ENCODE peak calls at places on chromosomes 1 and 21, in five cellular contexts. One of them, this sample, is unnamed.

GRCh38 chr1:5770981-5771765 is 221.1 kb downstream of the NPHP4 start:
- DNase-seq in stomach: no peak
- DNase-seq in endodermal cell: peak; percentile 86
- DNase-seq in CD8-positive, alpha-beta memory T cell: no peak
- DNase-seq in SJSA1: no peak
- DNase-seq in this sample: no peak

GRCh38 chr1:24155011-24155782 is 12.3 kb upstream of the IL22RA1 start:
- DNase-seq in stomach: peak; percentile 55
- DNase-seq in endodermal cell: peak; percentile 85
- DNase-seq in CD8-positive, alpha-beta memory T cell: no peak
- DNase-seq in SJSA1: no peak
- DNase-seq in this sample: no peak

GRCh38 chr1:234986750-234987414 is 141.8 kb downstream of the TOMM20 start:
- DNase-seq in stomach: no peak
- DNase-seq in endodermal cell: peak; percentile 73
- DNase-seq in CD8-positive, alpha-beta memory T cell: no peak
- DNase-seq in SJSA1: no peak
- DNase-seq in this sample: no peak

GRCh38 chr1:156601892-156602291 is 613 bp upstream of the GPATCH4 start:
- DNase-seq in stomach: no peak
- DNase-seq in endodermal cell: no peak
- DNase-seq in CD8-positive, alpha-beta memory T cell: no peak
- DNase-seq in SJSA1: no peak
- DNase-seq in this sample: no peak

GRCh38 chr1:188826800-188827199 is 1650.9 kb downstream of the BRINP3 start:
- DNase-seq in stomach: no peak
- DNase-seq in endodermal cell: no peak
- DNase-seq in CD8-positive, alpha-beta memory T cell: no peak
- DNase-seq in SJSA1: no peak
- DNase-seq in this sample: no peak

GRCh38 chr1:166730299-166730888 is 108.9 kb upstream of the POGK start:
- DNase-seq in stomach: no peak
- DNase-seq in endodermal cell: peak; percentile 64
- DNase-seq in CD8-positive, alpha-beta memory T cell: no peak
- DNase-seq in SJSA1: no peak
- DNase-seq in this sample: no peak

GRCh38 chr21:41877901-41878830 is 978 bp downstream of the PRDM15 start:
- DNase-seq in stomach: peak; percentile 54
- DNase-seq in endodermal cell: peak; percentile 73
- DNase-seq in CD8-positive, alpha-beta memory T cell: no peak
- DNase-seq in SJSA1: no peak
- DNase-seq in this sample: peak; percentile 16

GRCh38 chr1:153539395-153540093 is 1.2 kb downstream of the S100A5 start:
- DNase-seq in stomach: no peak
- DNase-seq in endodermal cell: no peak
- DNase-seq in CD8-positive, alpha-beta memory T cell: no peak
- DNase-seq in SJSA1: no peak
- DNase-seq in this sample: no peak

GRCh38 chr1:244231572-244232315 is 180.7 kb downstream of the ZBTB18 start:
- DNase-seq in stomach: peak; percentile 46
- DNase-seq in endodermal cell: peak; percentile 50
- DNase-seq in CD8-positive, alpha-beta memory T cell: no peak
- DNase-seq in SJSA1: no peak
- DNase-seq in this sample: no peak

GRCh38 chr1:247494746-247495145 is 36.8 kb upstream of the OR2B11 start:
- DNase-seq in stomach: no peak
- DNase-seq in endodermal cell: no peak
- DNase-seq in CD8-positive, alpha-beta memory T cell: no peak
- DNase-seq in SJSA1: no peak
- DNase-seq in this sample: no peak

GRCh38 chr1:78547081-78547480 is 56.3 kb downstream of the PTGFR start:
- DNase-seq in stomach: no peak
- DNase-seq in endodermal cell: no peak
- DNase-seq in CD8-positive, alpha-beta memory T cell: no peak
- DNase-seq in SJSA1: no peak
- DNase-seq in this sample: no peak

GRCh38 chr1:210535796-210536195 is 207.1 kb downstream of the HHAT start:
- DNase-seq in stomach: no peak
- DNase-seq in endodermal cell: no peak
- DNase-seq in CD8-positive, alpha-beta memory T cell: no peak
- DNase-seq in SJSA1: no peak
- DNase-seq in this sample: no peak

GRCh38 chr1:152502496-152503180 is 8.0 kb upstream of the LCE5A start:
- DNase-seq in stomach: no peak
- DNase-seq in endodermal cell: no peak
- DNase-seq in CD8-positive, alpha-beta memory T cell: no peak
- DNase-seq in SJSA1: no peak
- DNase-seq in this sample: no peak

GRCh38 chr21:43866659-43867331 is 1.8 kb downstream of the AGPAT3 start:
- DNase-seq in stomach: peak; percentile 78
- DNase-seq in endodermal cell: no peak
- DNase-seq in CD8-positive, alpha-beta memory T cell: peak; percentile 55
- DNase-seq in SJSA1: no peak
- DNase-seq in this sample: no peak

GRCh38 chr1:206581571-206581981 is 30.7 kb downstream of the EIF2D start:
- DNase-seq in stomach: no peak
- DNase-seq in endodermal cell: no peak
- DNase-seq in CD8-positive, alpha-beta memory T cell: peak; percentile 76
- DNase-seq in SJSA1: no peak
- DNase-seq in this sample: no peak

GRCh38 chr21:32921632-32922230 is 104.0 kb upstream of the OLIG2 start:
- DNase-seq in stomach: peak; percentile 37
- DNase-seq in endodermal cell: peak; percentile 86
- DNase-seq in CD8-positive, alpha-beta memory T cell: peak; percentile 30
- DNase-seq in SJSA1: no peak
- DNase-seq in this sample: peak; percentile 14

GRCh38 chr1:219088778-219089557 is 84.7 kb upstream of the LYPLAL1 start:
- DNase-seq in stomach: peak; percentile 33
- DNase-seq in endodermal cell: no peak
- DNase-seq in CD8-positive, alpha-beta memory T cell: no peak
- DNase-seq in SJSA1: no peak
- DNase-seq in this sample: no peak

GRCh38 chr1:16158025-16158424 is 2.2 kb upstream of the EPHA2 start:
- DNase-seq in stomach: no peak
- DNase-seq in endodermal cell: no peak
- DNase-seq in CD8-positive, alpha-beta memory T cell: no peak
- DNase-seq in SJSA1: no peak
- DNase-seq in this sample: no peak

GRCh38 chr1:226429051-226429461 is 21.2 kb upstream of the PARP1 start:
- DNase-seq in stomach: no peak
- DNase-seq in endodermal cell: peak; percentile 66
- DNase-seq in CD8-positive, alpha-beta memory T cell: no peak
- DNase-seq in SJSA1: no peak
- DNase-seq in this sample: no peak

GRCh38 chr1:63643517-63643916 is 50.3 kb downstream of the PGM1 start:
- DNase-seq in stomach: no peak
- DNase-seq in endodermal cell: no peak
- DNase-seq in CD8-positive, alpha-beta memory T cell: no peak
- DNase-seq in SJSA1: no peak
- DNase-seq in this sample: no peak

GRCh38 chr1:193558491-193559028 is 372.1 kb upstream of the B3GALT2 start:
- DNase-seq in stomach: no peak
- DNase-seq in endodermal cell: no peak
- DNase-seq in CD8-positive, alpha-beta memory T cell: no peak
- DNase-seq in SJSA1: no peak
- DNase-seq in this sample: no peak

GRCh38 chr1:232123775-232124659 is 497.4 kb downstream of the DISC1 start:
- DNase-seq in stomach: no peak
- DNase-seq in endodermal cell: peak; percentile 66
- DNase-seq in CD8-positive, alpha-beta memory T cell: no peak
- DNase-seq in SJSA1: no peak
- DNase-seq in this sample: no peak

GRCh38 chr1:89068291-89068690 is 3.3 kb upstream of the GBP1 start:
- DNase-seq in stomach: no peak
- DNase-seq in endodermal cell: no peak
- DNase-seq in CD8-positive, alpha-beta memory T cell: no peak
- DNase-seq in SJSA1: no peak
- DNase-seq in this sample: no peak

GRCh38 chr1:14300991-14301703 is 297.3 kb upstream of the KAZN start:
- DNase-seq in stomach: peak; percentile 26
- DNase-seq in endodermal cell: no peak
- DNase-seq in CD8-positive, alpha-beta memory T cell: no peak
- DNase-seq in SJSA1: no peak
- DNase-seq in this sample: no peak

GRCh38 chr1:220267630-220268029 is 4.6 kb downstream of the RAB3GAP2 start:
- DNase-seq in stomach: no peak
- DNase-seq in endodermal cell: no peak
- DNase-seq in CD8-positive, alpha-beta memory T cell: no peak
- DNase-seq in SJSA1: no peak
- DNase-seq in this sample: no peak

GRCh38 chr1:240189386-240189989 is 97.8 kb downstream of the FMN2 start:
- DNase-seq in stomach: no peak
- DNase-seq in endodermal cell: peak; percentile 77
- DNase-seq in CD8-positive, alpha-beta memory T cell: no peak
- DNase-seq in SJSA1: no peak
- DNase-seq in this sample: no peak

GRCh38 chr1:177210071-177210470 is 39.3 kb downstream of the BRINP2 start:
- DNase-seq in stomach: no peak
- DNase-seq in endodermal cell: no peak
- DNase-seq in CD8-positive, alpha-beta memory T cell: no peak
- DNase-seq in SJSA1: no peak
- DNase-seq in this sample: no peak

GRCh38 chr1:155389831-155390230 is 69.1 kb downstream of the RUSC1 start:
- DNase-seq in stomach: no peak
- DNase-seq in endodermal cell: no peak
- DNase-seq in CD8-positive, alpha-beta memory T cell: no peak
- DNase-seq in SJSA1: no peak
- DNase-seq in this sample: no peak

GRCh38 chr1:83819436-83819835 is 179.5 kb downstream of the TTLL7 start:
- DNase-seq in stomach: no peak
- DNase-seq in endodermal cell: no peak
- DNase-seq in CD8-positive, alpha-beta memory T cell: no peak
- DNase-seq in SJSA1: no peak
- DNase-seq in this sample: no peak

GRCh38 chr1:238177351-238177750 is 286.6 kb upstream of the ZP4 start:
- DNase-seq in stomach: no peak
- DNase-seq in endodermal cell: no peak
- DNase-seq in CD8-positive, alpha-beta memory T cell: no peak
- DNase-seq in SJSA1: no peak
- DNase-seq in this sample: no peak
- H3K9me3 ChIP-seq in stomach: no peaks in the 10 kb centered on the region
- H3K9me3 ChIP-seq in endodermal cell: no peaks in the 10 kb centered on the region
- H3K9me3 ChIP-seq in CD8-positive, alpha-beta memory T cell: no peaks in the 10 kb centered on the region
- H3K9me3 ChIP-seq in SJSA1: peaks cover 10% of the 10 kb centered on the region
- H3K9me3 ChIP-seq in this sample: no peaks in the 10 kb centered on the region

GRCh38 chr1:46801323-46802055 is 2.6 kb downstream of the CYP4B1 start:
- DNase-seq in stomach: no peak
- DNase-seq in endodermal cell: no peak
- DNase-seq in CD8-positive, alpha-beta memory T cell: no peak
- DNase-seq in SJSA1: no peak
- DNase-seq in this sample: no peak

GRCh38 chr1:46802081-46802480 is 3.2 kb downstream of the CYP4B1 start:
- DNase-seq in stomach: no peak
- DNase-seq in endodermal cell: no peak
- DNase-seq in CD8-positive, alpha-beta memory T cell: no peak
- DNase-seq in SJSA1: no peak
- DNase-seq in this sample: no peak

GRCh38 chr1:46802901-46803574 is 4.2 kb downstream of the CYP4B1 start:
- DNase-seq in stomach: no peak
- DNase-seq in endodermal cell: no peak
- DNase-seq in CD8-positive, alpha-beta memory T cell: no peak
- DNase-seq in SJSA1: no peak
- DNase-seq in this sample: no peak

GRCh38 chr1:46798820-46799219 is at the start of gene CYP4B1:
- DNase-seq in stomach: peak; percentile 78
- DNase-seq in endodermal cell: no peak
- DNase-seq in CD8-positive, alpha-beta memory T cell: no peak
- DNase-seq in SJSA1: no peak
- DNase-seq in this sample: no peak

DNA sequence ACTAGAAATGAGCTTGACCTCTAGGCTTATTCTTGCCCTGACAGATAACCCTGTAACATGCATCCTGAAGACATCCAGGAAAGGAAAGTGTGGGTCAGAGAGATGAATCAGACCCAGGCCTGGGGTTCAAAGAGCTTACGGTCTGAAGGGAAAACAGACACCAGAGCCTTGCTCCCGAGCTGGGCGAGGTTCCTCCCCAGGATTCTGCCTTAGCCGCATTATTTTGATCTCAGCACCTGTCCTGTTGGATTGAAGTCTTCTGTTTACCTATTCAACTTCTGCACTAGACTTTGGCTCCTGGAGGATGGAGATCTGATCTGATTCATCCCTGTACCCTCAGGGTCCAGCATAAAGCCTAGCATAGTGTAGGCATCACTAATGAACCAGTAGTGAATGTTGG is 1.9 kb downstream of the CYP4B1 start:
- DNase-seq in stomach: no peak
- DNase-seq in endodermal cell: no peak
- DNase-seq in CD8-positive, alpha-beta memory T cell: no peak
- DNase-seq in SJSA1: no peak
- DNase-seq in this sample: no peak
- H3K27ac ChIP-seq in stomach: no peak overlapping the region
- H3K27ac ChIP-seq in endodermal cell: no peak overlapping the region
- H3K27ac ChIP-seq in CD8-positive, alpha-beta memory T cell: no peak overlapping the region
- H3K27ac ChIP-seq in SJSA1: no peak overlapping the region
- H3K27ac ChIP-seq in this sample: no peak overlapping the region

DNA sequence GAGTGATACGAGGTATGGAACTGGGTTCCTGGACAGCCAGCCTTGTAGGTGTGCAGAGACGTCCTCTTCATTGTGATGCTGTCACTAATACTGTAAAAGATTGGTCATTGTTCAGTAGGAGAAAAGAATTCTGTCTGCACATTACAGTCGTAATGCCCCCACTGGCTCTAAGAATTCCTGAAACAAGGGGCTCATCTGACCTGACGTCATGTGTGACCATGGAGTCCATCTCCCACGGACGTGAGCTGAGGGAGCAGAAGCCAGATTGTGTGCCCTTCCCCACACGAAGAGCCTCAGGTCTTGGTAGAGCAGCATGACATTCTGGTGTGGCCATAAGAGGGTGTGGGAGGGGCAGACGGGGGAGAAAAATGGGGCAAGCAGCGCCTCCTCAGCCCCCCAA is 41.7 kb downstream of the POFUT2 start:
- DNase-seq in stomach: no peak
- DNase-seq in endodermal cell: peak; percentile 35
- DNase-seq in CD8-positive, alpha-beta memory T cell: no peak
- DNase-seq in SJSA1: no peak
- DNase-seq in this sample: no peak
- H3K9me3 ChIP-seq in stomach: no peaks in the 10 kb centered on the region
- H3K9me3 ChIP-seq in endodermal cell: peaks cover 13% of the 10 kb centered on the region
- H3K9me3 ChIP-seq in CD8-positive, alpha-beta memory T cell: no peaks in the 10 kb centered on the region
- H3K9me3 ChIP-seq in SJSA1: peaks cover 7% of the 10 kb centered on the region
- H3K9me3 ChIP-seq in this sample: peaks cover 12% of the 10 kb centered on the region

GRCh38 chr1:221698579-221699349 is 43.1 kb downstream of the DUSP10 start:
- DNase-seq in stomach: no peak
- DNase-seq in endodermal cell: no peak
- DNase-seq in CD8-positive, alpha-beta memory T cell: no peak
- DNase-seq in SJSA1: no peak
- DNase-seq in this sample: no peak

GRCh38 chr1:221699582-221700519 is 42.0 kb downstream of the DUSP10 start:
- DNase-seq in stomach: no peak
- DNase-seq in endodermal cell: no peak
- DNase-seq in CD8-positive, alpha-beta memory T cell: no peak
- DNase-seq in SJSA1: no peak
- DNase-seq in this sample: no peak

GRCh38 chr1:221696740-221697461 is 45.0 kb downstream of the DUSP10 start:
- DNase-seq in stomach: no peak
- DNase-seq in endodermal cell: no peak
- DNase-seq in CD8-positive, alpha-beta memory T cell: no peak
- DNase-seq in SJSA1: no peak
- DNase-seq in this sample: no peak

GRCh38 chr1:221696045-221696444 is 45.8 kb downstream of the DUSP10 start:
- DNase-seq in stomach: no peak
- DNase-seq in endodermal cell: no peak
- DNase-seq in CD8-positive, alpha-beta memory T cell: no peak
- DNase-seq in SJSA1: no peak
- DNase-seq in this sample: no peak

GRCh38 chr1:221697924-221698425 is 43.9 kb downstream of the DUSP10 start:
- DNase-seq in stomach: no peak
- DNase-seq in endodermal cell: no peak
- DNase-seq in CD8-positive, alpha-beta memory T cell: no peak
- DNase-seq in SJSA1: no peak
- DNase-seq in this sample: no peak
- H3K27ac ChIP-seq in stomach: no peak overlapping the region
- H3K27ac ChIP-seq in endodermal cell: no peak overlapping the region
- H3K27ac ChIP-seq in CD8-positive, alpha-beta memory T cell: no peak overlapping the region
- H3K27ac ChIP-seq in SJSA1: no peak overlapping the region
- H3K27ac ChIP-seq in this sample: no peak overlapping the region